ENCODE peak calls at places on chromosomes 12 and 14, in seven cellular contexts. H is T-cell, J is activated T-cell treated with anti-CD3 and anti-CD28 coated beads for 48 hours, P is AG04450, L is nephron progenitor cell, C is GM03348, X is NCI-H1092 treated with DMSO at 0.1 percent for 48 hours. Y is an unnamed sample.

GRCh38 chr12:82299617-82300016 is 58.6 kb downstream of the CCDC59 start:
- DNase-seq in J (no peak), P (no peak), C (no peak), H (no peak), L (peak), X (no peak), Y (no peak)

GRCh38 chr12:130457215-130457614 is 119.5 kb downstream of the PIWIL1 start:
- DNase-seq in J (no peak), C (no peak), L (no peak), X (no peak), P (no peak), H (no peak), Y (no peak)

GRCh38 chr14:65975865-65976264 is 510.3 kb upstream of the CCDC196 start:
- DNase-seq in C (no peak), H (no peak), P (no peak), J (no peak), X (no peak), L (no peak), Y (no peak)

GRCh38 chr12:51620448-51620847 is 29.4 kb downstream of the SCN8A start:
- DNase-seq in J (no peak), H (no peak), P (no peak), X (no peak), L (no peak), C (peak), Y (no peak)

GRCh38 chr12:42326466-42327226 is 679 bp downstream of the PPHLN1 start:
- DNase-seq in C (peak), P (no peak), L (peak), H (no peak), X (no peak), J (no peak), Y (no peak)

GRCh38 chr12:69620921-69621320 is 10.2 kb upstream of the LRRC10 start:
- DNase-seq in P (no peak), J (no peak), L (no peak), X (no peak), C (no peak), H (no peak), Y (no peak)

GRCh38 chr12:39368096-39368495 is 74.8 kb downstream of the KIF21A start:
- DNase-seq in J (no peak), X (no peak), H (no peak), L (no peak), C (peak), P (no peak), Y (no peak)

GRCh38 chr14:72528059-72528950 is 365.6 kb downstream of the DPF3 start:
- DNase-seq in P (no peak), J (no peak), H (no peak), C (no peak), L (no peak), X (no peak), Y (no peak)

GRCh38 chr12:1841606-1842182 is 21.3 kb downstream of the LRTM2 start:
- DNase-seq in P (no peak), L (no peak), C (no peak), H (no peak), J (no peak), X (no peak), Y (no peak)